ENCODE peak calls at places on chromosomes 13 and 19, in ten cellular contexts. G, H, P, C, V, B, J, U, O and X are unnamed samples.

GRCh38 chr19:4844348-4845179 is 13.1 kb upstream of the TICAM1 start:
- DNase-seq in G (no peak), H (no peak), P (peak), C (no peak), V (peak), B (no peak), J (no peak), U (no peak), O (no peak), X (peak)

GRCh38 chr19:8001995-8002849 is 3.2 kb downstream of the ELAVL1 start:
- DNase-seq in G (peak), H (peak), P (peak), C (peak), V (peak), B (peak), J (no peak), U (no peak), O (peak), X (peak)

GRCh38 chr13:35884211-35884610 is 247.0 kb downstream of the DCLK1 start:
- DNase-seq in G (no peak), H (no peak), P (no peak), C (no peak), V (no peak), B (no peak), J (no peak), U (no peak), O (no peak), X (no peak)

GRCh38 chr13:95756072-95756471 is 79.1 kb downstream of the DNAJC3 start:
- DNase-seq in G (no peak), H (no peak), P (peak), C (no peak), V (no peak), B (peak), J (no peak), U (no peak), O (no peak), X (peak)

GRCh38 chr19:46351241-46352041 is 4.6 kb downstream of the PPP5C start:
- DNase-seq in G (no peak), H (no peak), P (peak), C (peak), V (peak), B (no peak), J (no peak), U (no peak), O (peak), X (peak)

GRCh38 chr19:40756502-40757110 is 5.6 kb downstream of the SNRPA start:
- DNase-seq in G (no peak), H (peak), P (no peak), C (no peak), V (no peak), B (no peak), J (no peak), U (no peak), O (no peak), X (no peak)

GRCh38 chr19:19550454-19550842 is 12.4 kb downstream of the CILP2 start:
- DNase-seq in G (no peak), H (no peak), P (peak), C (no peak), V (no peak), B (peak), J (no peak), U (no peak), O (no peak), X (peak)

GRCh38 chr13:108463365-108463764 is 166.0 kb upstream of the MYO16 start:
- DNase-seq in G (no peak), H (no peak), P (peak), C (no peak), V (peak), B (peak), J (no peak), U (peak), O (no peak), X (peak)

GRCh38 chr19:54230031-54230430 is 7.2 kb upstream of the LILRB3 start:
- DNase-seq in G (no peak), H (no peak), P (no peak), C (no peak), V (no peak), B (no peak), J (no peak), U (no peak), O (no peak), X (no peak)

GRCh38 chr19:2691951-2692350 is 10.5 kb downstream of the GNG7 start:
- DNase-seq in G (no peak), H (no peak), P (no peak), C (no peak), V (no peak), B (no peak), J (no peak), U (no peak), O (no peak), X (no peak)

GRCh38 chr19:30911491-30911890 is 437.7 kb downstream of the TSHZ3 start:
- DNase-seq in G (no peak), H (no peak), P (no peak), C (no peak), V (no peak), B (no peak), J (no peak), U (no peak), O (no peak), X (no peak)

GRCh38 chr13:40819797-40820315 is 30.4 kb downstream of the SLC25A15 start:
- DNase-seq in G (no peak), H (no peak), P (no peak), C (no peak), V (no peak), B (no peak), J (no peak), U (no peak), O (no peak), X (no peak)

GRCh38 chr19:17579523-17580244 is 24.2 kb downstream of the COLGALT1 start:
- DNase-seq in G (no peak), H (peak), P (peak), C (peak), V (peak), B (no peak), J (no peak), U (no peak), O (no peak), X (peak)

GRCh38 chr13:77919351-77920294 is 992 bp upstream of the EDNRB start:
- DNase-seq in G (no peak), H (peak), P (peak), C (no peak), V (peak), B (no peak), J (no peak), U (no peak), O (no peak), X (peak)

GRCh38 chr19:13300421-13301030 is 150.3 kb downstream of the IER2 start:
- DNase-seq in G (no peak), H (no peak), P (no peak), C (no peak), V (no peak), B (no peak), J (no peak), U (no peak), O (no peak), X (no peak)

GRCh38 chr13:113897161-113897560 is 33.3 kb upstream of the GAS6 start:
- DNase-seq in G (no peak), H (no peak), P (peak), C (no peak), V (peak), B (peak), J (no peak), U (peak), O (no peak), X (peak)

GRCh38 chr13:24161980-24162517 is 1.5 kb downstream of the SPATA13 start:
- DNase-seq in G (no peak), H (no peak), P (no peak), C (no peak), V (no peak), B (no peak), J (no peak), U (no peak), O (peak), X (no peak)

GRCh38 chr19:19274146-19274545 is 1.0 kb upstream of the TM6SF2 start:
- DNase-seq in G (no peak), H (no peak), P (no peak), C (no peak), V (no peak), B (no peak), J (peak), U (no peak), O (no peak), X (no peak)

GRCh38 chr13:32829269-32829668 is 187.0 kb upstream of the KL start:
- DNase-seq in G (no peak), H (no peak), P (no peak), C (no peak), V (no peak), B (no peak), J (no peak), U (no peak), O (no peak), X (peak)

GRCh38 chr13:40158218-40158617 is 502.8 kb downstream of the COG6 start:
- DNase-seq in G (no peak), H (no peak), P (peak), C (no peak), V (no peak), B (no peak), J (no peak), U (no peak), O (no peak), X (no peak)

GRCh38 chr19:2270572-2271515 is 11.1 kb downstream of the PEAK3 start:
- DNase-seq in G (peak), H (peak), P (peak), C (peak), V (peak), B (peak), J (no peak), U (no peak), O (peak), X (peak)

GRCh38 chr13:49060698-49061387 is 85.1 kb downstream of the FNDC3A start:
- DNase-seq in G (no peak), H (no peak), P (peak), C (no peak), V (no peak), B (no peak), J (no peak), U (no peak), O (no peak), X (peak)

GRCh38 chr19:51321799-51322198 is 10.4 kb downstream of the IGLON5 start:
- DNase-seq in G (no peak), H (no peak), P (no peak), C (no peak), V (no peak), B (no peak), J (no peak), U (no peak), O (no peak), X (no peak)

GRCh38 chr19:30036154-30037129 is 94.4 kb downstream of the URI1 start:
- DNase-seq in G (no peak), H (no peak), P (peak), C (no peak), V (no peak), B (no peak), J (no peak), U (no peak), O (no peak), X (peak)

GRCh38 chr19:16764280-16764679 is 44.6 kb downstream of the NWD1 start:
- DNase-seq in G (no peak), H (no peak), P (no peak), C (no peak), V (no peak), B (no peak), J (no peak), U (no peak), O (no peak), X (no peak)

GRCh38 chr19:44988896-44989563 is 12.2 kb upstream of the RELB start:
- DNase-seq in G (peak), H (peak), P (peak), C (peak), V (peak), B (peak), J (peak), U (no peak), O (peak), X (peak)

GRCh38 chr13:64817721-64818120 is 2412.4 kb downstream of the PCDH9 start:
- DNase-seq in G (no peak), H (no peak), P (peak), C (no peak), V (no peak), B (no peak), J (no peak), U (no peak), O (no peak), X (peak)

GRCh38 chr19:7196721-7197168 is 97.5 kb downstream of the INSR start:
- DNase-seq in G (no peak), H (no peak), P (peak), C (no peak), V (no peak), B (no peak), J (no peak), U (no peak), O (no peak), X (no peak)

GRCh38 chr13:99465454-99465853 is 35.8 kb upstream of the TM9SF2 start:
- DNase-seq in G (no peak), H (no peak), P (no peak), C (no peak), V (no peak), B (no peak), J (peak), U (no peak), O (no peak), X (no peak)

GRCh38 chr13:29801737-29802305 is 48.6 kb downstream of the UBL3 start:
- DNase-seq in G (no peak), H (no peak), P (peak), C (peak), V (no peak), B (peak), J (no peak), U (no peak), O (no peak), X (peak)

GRCh38 chr13:29722415-29722814 is 126.9 kb upstream of the SLC7A1 start:
- DNase-seq in G (no peak), H (no peak), P (no peak), C (no peak), V (no peak), B (no peak), J (no peak), U (no peak), O (no peak), X (no peak)

GRCh38 chr19:42634409-42635232 is 39.9 kb upstream of the CEACAM8 start:
- DNase-seq in G (no peak), H (peak), P (peak), C (peak), V (peak), B (no peak), J (no peak), U (no peak), O (peak), X (peak)